ENCODE peak calls at places on chromosomes 5 and 9, in four cellular contexts. One of them, this sample, is unnamed.

GRCh38 chr5:141172381-141173204 is at the start of gene PCDHB7:
- DNase-seq in epithelial cell of esophagus: peak
- DNase-seq in fibroblast of the aortic adventitia: peak
- DNase-seq in IMR-90: peak
- DNase-seq in this sample: no peak

GRCh38 chr5:96141749-96142148 is 180.1 kb upstream of the ELL2 start:
- DNase-seq in IMR-90: no peak
- DNase-seq in epithelial cell of esophagus: peak
- DNase-seq in fibroblast of the aortic adventitia: peak
- DNase-seq in this sample: no peak

GRCh38 chr5:145324101-145324500 is 511.0 kb downstream of the PRELID2 start:
- DNase-seq in IMR-90: peak
- DNase-seq in fibroblast of the aortic adventitia: peak
- DNase-seq in epithelial cell of esophagus: peak
- DNase-seq in this sample: no peak

GRCh38 chr9:133684461-133685361 is 48.5 kb downstream of the DBH start:
- DNase-seq in epithelial cell of esophagus: no peak
- DNase-seq in fibroblast of the aortic adventitia: no peak
- DNase-seq in IMR-90: no peak
- DNase-seq in this sample: no peak

GRCh38 chr9:112046181-112046580 is 128.9 kb downstream of the SUSD1 start:
- DNase-seq in IMR-90: peak
- DNase-seq in epithelial cell of esophagus: peak
- DNase-seq in fibroblast of the aortic adventitia: peak
- DNase-seq in this sample: no peak

GRCh38 chr5:53161876-53162275 is 52.3 kb upstream of the MOCS2 start:
- DNase-seq in fibroblast of the aortic adventitia: peak
- DNase-seq in IMR-90: peak
- DNase-seq in epithelial cell of esophagus: peak
- DNase-seq in this sample: no peak

GRCh38 chr9:82208741-82209450 is 220.3 kb downstream of the SPATA31D1 start:
- DNase-seq in fibroblast of the aortic adventitia: peak
- DNase-seq in epithelial cell of esophagus: peak
- DNase-seq in IMR-90: peak
- DNase-seq in this sample: no peak

GRCh38 chr5:109857405-109858031 is 167.8 kb downstream of the MAN2A1 start:
- DNase-seq in fibroblast of the aortic adventitia: no peak
- DNase-seq in epithelial cell of esophagus: peak
- DNase-seq in IMR-90: no peak
- DNase-seq in this sample: no peak

GRCh38 chr5:174376726-174377373 is 331.3 kb downstream of the NSG2 start:
- DNase-seq in IMR-90: no peak
- DNase-seq in fibroblast of the aortic adventitia: no peak
- DNase-seq in epithelial cell of esophagus: no peak
- DNase-seq in this sample: no peak

GRCh38 chr9:89234186-89234585 is 55.6 kb upstream of the SHC3 start:
- DNase-seq in fibroblast of the aortic adventitia: no peak
- DNase-seq in epithelial cell of esophagus: no peak
- DNase-seq in IMR-90: no peak
- DNase-seq in this sample: no peak

GRCh38 chr5:163846512-163846911 is 341.1 kb downstream of the MAT2B start:
- DNase-seq in fibroblast of the aortic adventitia: peak
- DNase-seq in epithelial cell of esophagus: peak
- DNase-seq in IMR-90: peak
- DNase-seq in this sample: no peak

GRCh38 chr9:34869390-34869789 is 88.7 kb upstream of the PHF24 start:
- DNase-seq in epithelial cell of esophagus: peak
- DNase-seq in IMR-90: peak
- DNase-seq in fibroblast of the aortic adventitia: peak
- DNase-seq in this sample: no peak

GRCh38 chr5:14781106-14781505 is 90.5 kb downstream of the ANKH start:
- DNase-seq in fibroblast of the aortic adventitia: no peak
- DNase-seq in IMR-90: peak
- DNase-seq in epithelial cell of esophagus: no peak
- DNase-seq in this sample: peak

GRCh38 chr9:124335320-124335707 is 77.6 kb downstream of the NEK6 start:
- DNase-seq in epithelial cell of esophagus: no peak
- DNase-seq in fibroblast of the aortic adventitia: no peak
- DNase-seq in IMR-90: no peak
- DNase-seq in this sample: no peak

GRCh38 chr5:122078116-122078865 is at the start of gene LOX:
- DNase-seq in IMR-90: peak
- DNase-seq in fibroblast of the aortic adventitia: peak
- DNase-seq in epithelial cell of esophagus: peak
- DNase-seq in this sample: peak

GRCh38 chr5:15215056-15215455 is 284.9 kb upstream of the FBXL7 start:
- DNase-seq in epithelial cell of esophagus: no peak
- DNase-seq in IMR-90: no peak
- DNase-seq in fibroblast of the aortic adventitia: no peak
- DNase-seq in this sample: no peak

GRCh38 chr5:124870070-124870469 is 123.6 kb upstream of the ZNF608 start:
- DNase-seq in IMR-90: no peak
- DNase-seq in epithelial cell of esophagus: no peak
- DNase-seq in fibroblast of the aortic adventitia: no peak
- DNase-seq in this sample: no peak

GRCh38 chr9:93276973-93277372 is 93.0 kb downstream of the WNK2 start:
- DNase-seq in fibroblast of the aortic adventitia: no peak
- DNase-seq in IMR-90: no peak
- DNase-seq in epithelial cell of esophagus: no peak
- DNase-seq in this sample: peak

GRCh38 chr5:16934123-16934522 is 2.0 kb downstream of the MYO10 start:
- DNase-seq in epithelial cell of esophagus: peak
- DNase-seq in fibroblast of the aortic adventitia: peak
- DNase-seq in IMR-90: peak
- DNase-seq in this sample: peak

GRCh38 chr5:39891376-39891775 is 466.6 kb upstream of the DAB2 start:
- DNase-seq in IMR-90: no peak
- DNase-seq in epithelial cell of esophagus: peak
- DNase-seq in fibroblast of the aortic adventitia: peak
- DNase-seq in this sample: no peak

GRCh38 chr5:124783794-124784193 is 37.4 kb upstream of the ZNF608 start:
- DNase-seq in IMR-90: peak
- DNase-seq in epithelial cell of esophagus: peak
- DNase-seq in fibroblast of the aortic adventitia: peak
- DNase-seq in this sample: no peak

GRCh38 chr9:116027511-116027910 is 126.1 kb upstream of the PAPPA start:
- DNase-seq in fibroblast of the aortic adventitia: peak
- DNase-seq in IMR-90: peak
- DNase-seq in epithelial cell of esophagus: peak
- DNase-seq in this sample: no peak

GRCh38 chr9:26856413-26857032 is 36.1 kb downstream of the CAAP1 start:
- DNase-seq in IMR-90: peak
- DNase-seq in fibroblast of the aortic adventitia: peak
- DNase-seq in epithelial cell of esophagus: peak
- DNase-seq in this sample: peak

GRCh38 chr5:32942225-32942989 is 231.3 kb downstream of the NPR3 start:
- DNase-seq in fibroblast of the aortic adventitia: peak
- DNase-seq in epithelial cell of esophagus: peak
- DNase-seq in IMR-90: peak
- DNase-seq in this sample: peak
- TF ChIP-seq CTCF in fibroblast of the aortic adventitia: peak
- TF ChIP-seq CTCF in epithelial cell of esophagus: peak
- TF ChIP-seq CTCF in IMR-90: peak
- TF ChIP-seq CTCF in this sample: peak

GRCh38 chr9:306907-307306 is 92.2 kb downstream of the DOCK8 start:
- DNase-seq in fibroblast of the aortic adventitia: no peak
- DNase-seq in epithelial cell of esophagus: peak
- DNase-seq in IMR-90: no peak
- DNase-seq in this sample: peak
- TF ChIP-seq CTCF in fibroblast of the aortic adventitia: no peak
- TF ChIP-seq CTCF in epithelial cell of esophagus: no peak
- TF ChIP-seq CTCF in IMR-90: no peak
- TF ChIP-seq CTCF in this sample: peak

DNA sequence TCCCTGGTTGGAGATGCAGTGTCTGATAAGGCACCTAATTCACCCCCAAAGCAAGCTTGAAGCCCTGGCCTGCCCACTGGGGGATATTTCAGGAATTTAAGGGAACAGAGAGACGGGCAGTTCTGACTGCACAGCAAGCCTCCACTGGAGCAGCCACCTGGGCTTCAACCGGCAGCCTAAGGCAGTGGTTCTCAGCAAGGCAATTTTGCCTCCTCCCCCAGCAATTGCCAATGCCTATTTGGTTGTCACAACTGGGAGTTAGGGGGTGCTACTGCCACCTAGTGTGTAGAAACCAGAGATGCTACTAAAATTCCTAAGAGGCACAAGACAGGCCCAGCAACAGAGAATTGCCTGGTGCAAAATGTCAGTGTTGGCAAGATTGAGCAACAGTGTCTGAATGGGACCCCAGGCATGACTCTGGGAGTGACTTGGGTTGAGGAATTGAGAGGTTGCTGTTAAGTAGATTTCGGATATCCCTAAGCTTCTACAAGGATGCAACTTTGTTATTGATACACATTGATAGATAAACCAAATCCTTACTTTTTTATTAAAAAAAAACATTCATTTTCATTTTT is 58.7 kb upstream of the CTSL start:
- DNase-seq in IMR-90: no peak
- DNase-seq in fibroblast of the aortic adventitia: no peak
- DNase-seq in epithelial cell of esophagus: peak
- DNase-seq in this sample: no peak
- TF ChIP-seq CTCF in IMR-90: no peak
- TF ChIP-seq CTCF in fibroblast of the aortic adventitia: peak
- TF ChIP-seq CTCF in epithelial cell of esophagus: peak
- TF ChIP-seq CTCF in this sample: peak

GRCh38 chr5:10779592-10779991 is 18.6 kb upstream of the DAP start:
- DNase-seq in fibroblast of the aortic adventitia: no peak
- DNase-seq in epithelial cell of esophagus: no peak
- DNase-seq in IMR-90: no peak
- DNase-seq in this sample: no peak

DNA sequence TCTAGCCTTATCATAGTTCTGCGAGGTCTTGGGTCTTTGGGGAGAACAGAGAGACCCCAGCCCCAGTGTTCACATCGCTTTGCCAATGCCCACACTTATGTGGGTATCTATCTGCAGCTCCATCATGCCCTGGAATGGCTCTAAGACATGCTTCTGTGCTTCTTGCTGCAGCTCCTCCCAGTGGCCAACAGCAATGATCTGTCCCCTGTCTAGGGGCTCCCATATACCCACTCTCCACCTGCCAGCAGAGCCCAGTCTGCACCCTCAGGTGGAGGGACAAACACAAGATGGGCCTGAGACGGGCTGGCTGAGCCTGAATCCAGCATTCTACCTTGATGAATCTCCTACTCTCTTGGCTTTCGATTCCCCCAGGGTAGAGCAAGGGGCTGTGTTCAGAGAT is 14.6 kb upstream of the DAP start:
- DNase-seq in epithelial cell of esophagus: no peak
- DNase-seq in fibroblast of the aortic adventitia: no peak
- DNase-seq in IMR-90: no peak
- DNase-seq in this sample: peak
- TF ChIP-seq CTCF in epithelial cell of esophagus: no peak
- TF ChIP-seq CTCF in fibroblast of the aortic adventitia: no peak
- TF ChIP-seq CTCF in IMR-90: no peak
- TF ChIP-seq CTCF in this sample: peak

GRCh38 chr9:75962186-75963036 is 71.9 kb downstream of the PCSK5 start:
- DNase-seq in fibroblast of the aortic adventitia: no peak
- DNase-seq in IMR-90: no peak
- DNase-seq in epithelial cell of esophagus: peak
- DNase-seq in this sample: no peak

GRCh38 chr9:75964431-75964830 is 74.0 kb downstream of the PCSK5 start:
- DNase-seq in fibroblast of the aortic adventitia: peak
- DNase-seq in IMR-90: no peak
- DNase-seq in epithelial cell of esophagus: peak
- DNase-seq in this sample: no peak

DNA sequence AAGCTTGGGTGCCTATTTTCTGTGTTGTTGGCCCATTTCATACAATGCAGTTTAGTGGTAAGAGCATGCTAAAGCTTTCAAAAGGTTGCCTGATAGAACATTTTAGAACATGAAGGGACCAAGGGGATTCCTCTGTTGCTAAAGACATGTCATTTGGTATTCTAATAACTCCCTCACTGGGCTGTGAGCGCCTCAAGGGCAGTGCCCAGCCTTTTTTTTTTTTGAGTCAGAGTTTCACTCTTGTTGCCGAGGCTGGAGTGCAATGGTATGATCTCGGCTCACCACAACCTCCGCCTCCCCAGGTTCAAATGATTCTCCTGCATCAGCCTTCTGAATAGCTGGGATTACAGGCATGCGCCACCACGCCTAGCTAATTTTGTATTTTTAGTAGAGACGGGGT is 77.1 kb downstream of the PCSK5 start:
- DNase-seq in epithelial cell of esophagus: peak
- DNase-seq in fibroblast of the aortic adventitia: no peak
- DNase-seq in IMR-90: no peak
- DNase-seq in this sample: no peak
- TF ChIP-seq CTCF in epithelial cell of esophagus: no peak
- TF ChIP-seq CTCF in fibroblast of the aortic adventitia: no peak
- TF ChIP-seq CTCF in IMR-90: no peak
- TF ChIP-seq CTCF in this sample: no peak

GRCh38 chr5:73448451-73449136 is at the start of gene FOXD1:
- DNase-seq in fibroblast of the aortic adventitia: peak
- DNase-seq in IMR-90: peak
- DNase-seq in epithelial cell of esophagus: peak
- DNase-seq in this sample: peak

GRCh38 chr5:73446631-73447233 is 1.8 kb downstream of the FOXD1 start:
- DNase-seq in epithelial cell of esophagus: no peak
- DNase-seq in fibroblast of the aortic adventitia: no peak
- DNase-seq in IMR-90: no peak
- DNase-seq in this sample: no peak

GRCh38 chr5:73448072-73448432 is 525 bp downstream of the FOXD1 start:
- DNase-seq in epithelial cell of esophagus: no peak
- DNase-seq in fibroblast of the aortic adventitia: no peak
- DNase-seq in IMR-90: no peak
- DNase-seq in this sample: no peak

GRCh38 chr5:73445708-73446630 is 2.6 kb downstream of the FOXD1 start:
- DNase-seq in IMR-90: no peak
- DNase-seq in epithelial cell of esophagus: no peak
- DNase-seq in fibroblast of the aortic adventitia: peak
- DNase-seq in this sample: no peak

DNA sequence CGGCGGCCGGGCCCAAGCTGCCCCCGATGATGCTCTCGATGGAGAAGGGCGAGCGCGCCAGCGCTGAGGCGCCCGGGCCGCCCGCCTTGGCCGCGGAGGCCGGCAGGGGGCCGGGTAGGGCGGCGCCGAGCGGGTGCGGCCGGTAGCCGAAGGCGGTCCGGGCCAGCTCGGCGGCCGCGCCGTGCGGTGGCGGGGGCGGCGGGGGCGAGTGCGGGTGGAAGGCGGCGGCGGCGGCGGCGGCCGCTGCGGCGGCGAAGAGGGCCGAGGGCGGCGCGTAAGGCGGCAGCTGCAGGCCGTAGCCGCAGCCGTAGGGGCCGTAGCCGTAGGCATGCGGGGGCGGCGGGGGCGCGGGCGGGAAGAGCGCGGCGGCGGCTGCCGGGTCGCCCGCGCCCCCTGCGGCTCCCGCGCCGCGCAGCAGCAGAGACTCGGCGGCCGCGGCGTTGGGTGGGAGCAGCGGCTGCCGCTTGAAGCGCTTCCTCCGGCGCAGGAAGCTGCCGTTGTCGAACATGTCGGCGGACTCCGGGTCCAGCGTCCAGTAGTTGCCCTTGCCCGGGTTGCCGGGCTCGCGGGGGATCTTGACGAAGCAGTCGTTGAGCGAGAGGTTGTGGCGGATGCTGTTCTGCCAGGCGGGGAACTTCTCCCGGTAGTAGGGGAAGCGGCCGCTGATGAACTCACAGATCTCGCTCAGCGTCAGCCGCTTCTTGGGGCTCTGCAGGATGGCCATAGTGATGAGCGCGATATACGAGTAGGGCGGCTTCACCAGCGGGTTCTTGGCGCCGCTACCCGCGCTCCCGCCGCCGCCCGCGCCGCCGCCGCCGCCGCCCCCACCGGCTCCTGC is 1.1 kb downstream of the FOXD1 start:
- DNase-seq in fibroblast of the aortic adventitia: peak
- DNase-seq in epithelial cell of esophagus: peak
- DNase-seq in IMR-90: peak
- DNase-seq in this sample: no peak
- TF ChIP-seq CTCF in fibroblast of the aortic adventitia: no peak
- TF ChIP-seq CTCF in epithelial cell of esophagus: no peak
- TF ChIP-seq CTCF in IMR-90: peak
- TF ChIP-seq CTCF in this sample: no peak